ENCODE peak calls at places on chromosomes 16 and 17, in eight cellular contexts. J, S, V, Y, M, D, X and K are unnamed samples.
A peak's percentile ranks its signal among the peaks of the same experiment; 100 is the strongest.

GRCh38 chr17:3647769-3648540 is 11.4 kb downstream of the CTNS start:
- DNase-seq in J (no peak), S (no peak), V (no peak), Y (no peak), M (peak; percentile 53), D (no peak), X (peak; percentile 66), K (peak; percentile 26)

GRCh38 chr16:84851192-84852127 is 31.7 kb downstream of the CRISPLD2 start:
- DNase-seq in J (no peak), S (peak; percentile 69), V (peak; percentile 88), Y (no peak), M (no peak), D (no peak), X (no peak), K (no peak)

GRCh38 chr17:76523084-76524037 is 14.1 kb downstream of the CYGB start:
- DNase-seq in J (no peak), S (peak; percentile 60), V (no peak), Y (peak; percentile 82), M (peak; percentile 63), D (no peak), X (peak; percentile 89), K (peak; percentile 74)

GRCh38 chr17:57038486-57038885 is 46.6 kb upstream of the AKAP1 start:
- DNase-seq in J (no peak), S (no peak), V (no peak), Y (no peak), M (no peak), D (no peak), X (no peak), K (no peak)

GRCh38 chr16:22081050-22081449 is 11.3 kb upstream of the VWA3A start:
- DNase-seq in J (no peak), S (no peak), V (no peak), Y (no peak), M (no peak), D (no peak), X (no peak), K (no peak)

GRCh38 chr16:84074721-84075120 is 32.1 kb upstream of the SLC38A8 start:
- DNase-seq in J (no peak), S (no peak), V (no peak), Y (no peak), M (peak; percentile 54), D (no peak), X (no peak), K (no peak)

GRCh38 chr17:38464251-38464722 is 36.0 kb downstream of the ARHGAP23 start:
- DNase-seq in J (no peak), S (no peak), V (no peak), Y (no peak), M (peak; percentile 73), D (peak; percentile 41), X (peak; percentile 8), K (no peak)

GRCh38 chr16:50326835-50327465 is 41.8 kb downstream of the BRD7 start:
- DNase-seq in J (no peak), S (no peak), V (no peak), Y (peak; percentile 50), M (no peak), D (no peak), X (peak; percentile 49), K (peak; percentile 46)

GRCh38 chr16:53960954-53961616 is 257.1 kb downstream of the FTO start:
- DNase-seq in J (no peak), S (no peak), V (no peak), Y (no peak), M (no peak), D (no peak), X (no peak), K (no peak)

GRCh38 chr16:81523387-81524115 is 78.9 kb downstream of the CMIP start:
- DNase-seq in J (no peak), S (peak; percentile 69), V (no peak), Y (peak; percentile 18), M (no peak), D (peak; percentile 52), X (no peak), K (no peak)

GRCh38 chr17:80737106-80738019 is 192.7 kb downstream of the RPTOR start:
- DNase-seq in J (no peak), S (no peak), V (no peak), Y (no peak), M (no peak), D (no peak), X (peak; percentile 83), K (no peak)

GRCh38 chr17:728911-729310 is 3.5 kb upstream of the TLCD3A start:
- DNase-seq in J (no peak), S (no peak), V (no peak), Y (no peak), M (no peak), D (no peak), X (no peak), K (no peak)